ENCODE peak calls at places on chromosomes 12 and 14, in five cellular contexts. One of them, this sample, is unnamed. For H3K27me3, the result is how much of the 10 kb centered on the place peaks cover.

GRCh38 chr12:75390899-75391538 is at the start of gene GLIPR1L2:
- DNase-seq in tibial nerve: peak
- DNase-seq in brain microvascular endothelial cell: peak
- DNase-seq in AG04450: peak
- DNase-seq in neuronal stem cell: peak
- DNase-seq in this sample: peak

GRCh38 chr12:29610473-29611174 is 113.1 kb upstream of the OVCH1 start:
- DNase-seq in neuronal stem cell: no peak
- DNase-seq in AG04450: no peak
- DNase-seq in tibial nerve: no peak
- DNase-seq in brain microvascular endothelial cell: no peak
- DNase-seq in this sample: no peak

GRCh38 chr12:40959041-40959440 is 229.1 kb upstream of the PDZRN4 start:
- DNase-seq in brain microvascular endothelial cell: no peak
- DNase-seq in tibial nerve: no peak
- DNase-seq in neuronal stem cell: no peak
- DNase-seq in AG04450: peak
- DNase-seq in this sample: no peak

GRCh38 chr12:130754234-130755001 is 38.3 kb upstream of the RIMBP2 start:
- DNase-seq in AG04450: no peak
- DNase-seq in brain microvascular endothelial cell: no peak
- DNase-seq in tibial nerve: no peak
- DNase-seq in neuronal stem cell: no peak
- DNase-seq in this sample: no peak

GRCh38 chr14:77882098-77882497 is 82.2 kb downstream of the ADCK1 start:
- DNase-seq in tibial nerve: no peak
- DNase-seq in neuronal stem cell: no peak
- DNase-seq in brain microvascular endothelial cell: no peak
- DNase-seq in AG04450: no peak
- DNase-seq in this sample: no peak

GRCh38 chr14:89986475-89986874 is 30.7 kb downstream of the TDP1 start:
- DNase-seq in brain microvascular endothelial cell: no peak
- DNase-seq in tibial nerve: no peak
- DNase-seq in neuronal stem cell: no peak
- DNase-seq in AG04450: no peak
- DNase-seq in this sample: no peak

GRCh38 chr12:128075332-128075731 is 191.6 kb upstream of the TMEM132C start:
- DNase-seq in brain microvascular endothelial cell: no peak
- DNase-seq in tibial nerve: no peak
- DNase-seq in AG04450: no peak
- DNase-seq in neuronal stem cell: no peak
- DNase-seq in this sample: no peak

GRCh38 chr12:100476013-100476751 is 2.5 kb downstream of the NR1H4 start:
- DNase-seq in tibial nerve: no peak
- DNase-seq in AG04450: no peak
- DNase-seq in neuronal stem cell: no peak
- DNase-seq in brain microvascular endothelial cell: no peak
- DNase-seq in this sample: no peak

GRCh38 chr14:74691456-74691855 is 21.4 kb downstream of the AREL1 start:
- DNase-seq in neuronal stem cell: no peak
- DNase-seq in tibial nerve: no peak
- DNase-seq in AG04450: no peak
- DNase-seq in brain microvascular endothelial cell: no peak
- DNase-seq in this sample: no peak

GRCh38 chr14:75094896-75095295 is 25.5 kb downstream of the ZC2HC1C start:
- DNase-seq in brain microvascular endothelial cell: no peak
- DNase-seq in tibial nerve: no peak
- DNase-seq in AG04450: no peak
- DNase-seq in neuronal stem cell: no peak
- DNase-seq in this sample: no peak

GRCh38 chr12:20415013-20415412 is 46.7 kb downstream of the PDE3A start:
- DNase-seq in tibial nerve: no peak
- DNase-seq in AG04450: no peak
- DNase-seq in brain microvascular endothelial cell: peak
- DNase-seq in neuronal stem cell: no peak
- DNase-seq in this sample: no peak

GRCh38 chr14:104735830-104736642 is 12.0 kb downstream of the ADSS1 start:
- DNase-seq in AG04450: no peak
- DNase-seq in tibial nerve: peak
- DNase-seq in neuronal stem cell: no peak
- DNase-seq in brain microvascular endothelial cell: peak
- DNase-seq in this sample: no peak

GRCh38 chr14:61335876-61336275 is 14.5 kb downstream of the PRKCH start:
- DNase-seq in AG04450: no peak
- DNase-seq in brain microvascular endothelial cell: no peak
- DNase-seq in tibial nerve: no peak
- DNase-seq in neuronal stem cell: no peak
- DNase-seq in this sample: no peak

GRCh38 chr14:76753799-76754198 is 7.5 kb upstream of the VASH1 start:
- DNase-seq in tibial nerve: no peak
- DNase-seq in AG04450: no peak
- DNase-seq in brain microvascular endothelial cell: no peak
- DNase-seq in neuronal stem cell: no peak
- DNase-seq in this sample: no peak

GRCh38 chr12:109734219-109735000 is 20.8 kb downstream of the FAM222A start:
- DNase-seq in AG04450: no peak
- DNase-seq in brain microvascular endothelial cell: no peak
- DNase-seq in neuronal stem cell: no peak
- DNase-seq in tibial nerve: no peak
- DNase-seq in this sample: peak

GRCh38 chr14:50669441-50669986 is 1.4 kb upstream of the SAV1 start:
- DNase-seq in AG04450: no peak
- DNase-seq in tibial nerve: no peak
- DNase-seq in neuronal stem cell: peak
- DNase-seq in brain microvascular endothelial cell: no peak
- DNase-seq in this sample: no peak

GRCh38 chr12:110200124-110200417 is 75.9 kb downstream of the IFT81 start:
- DNase-seq in neuronal stem cell: no peak
- DNase-seq in AG04450: no peak
- DNase-seq in brain microvascular endothelial cell: no peak
- DNase-seq in tibial nerve: no peak
- DNase-seq in this sample: no peak

GRCh38 chr12:66678640-66679268 is at the start of gene GRIP1:
- DNase-seq in neuronal stem cell: peak
- DNase-seq in AG04450: no peak
- DNase-seq in tibial nerve: no peak
- DNase-seq in brain microvascular endothelial cell: no peak
- DNase-seq in this sample: no peak

GRCh38 chr12:4701383-4701782 is 18.8 kb upstream of the GALNT8 start:
- DNase-seq in neuronal stem cell: no peak
- DNase-seq in tibial nerve: no peak
- DNase-seq in AG04450: no peak
- DNase-seq in brain microvascular endothelial cell: no peak
- DNase-seq in this sample: no peak

GRCh38 chr14:76918751-76919421 is 92.7 kb downstream of the LRRC74A start:
- DNase-seq in brain microvascular endothelial cell: peak
- DNase-seq in neuronal stem cell: no peak
- DNase-seq in tibial nerve: peak
- DNase-seq in AG04450: peak
- DNase-seq in this sample: peak

GRCh38 chr14:57871487-57872080 is 5.7 kb upstream of the SLC35F4 start:
- DNase-seq in AG04450: peak
- DNase-seq in brain microvascular endothelial cell: peak
- DNase-seq in neuronal stem cell: peak
- DNase-seq in tibial nerve: no peak
- DNase-seq in this sample: no peak

GRCh38 chr14:103541944-103542544 is 13.0 kb downstream of the TRMT61A start:
- DNase-seq in AG04450: no peak
- DNase-seq in neuronal stem cell: no peak
- DNase-seq in brain microvascular endothelial cell: no peak
- DNase-seq in tibial nerve: no peak
- DNase-seq in this sample: no peak

GRCh38 chr14:103543140-103543539 is 14.1 kb downstream of the TRMT61A start:
- DNase-seq in brain microvascular endothelial cell: no peak
- DNase-seq in tibial nerve: no peak
- DNase-seq in neuronal stem cell: no peak
- DNase-seq in AG04450: no peak
- DNase-seq in this sample: no peak

GRCh38 chr14:103543721-103544626 is 15.0 kb downstream of the TRMT61A start:
- DNase-seq in tibial nerve: no peak
- DNase-seq in brain microvascular endothelial cell: no peak
- DNase-seq in AG04450: no peak
- DNase-seq in neuronal stem cell: no peak
- DNase-seq in this sample: no peak

GRCh38 chr14:103541494-103541943 is 12.5 kb downstream of the TRMT61A start:
- DNase-seq in tibial nerve: no peak
- DNase-seq in neuronal stem cell: no peak
- DNase-seq in AG04450: no peak
- DNase-seq in brain microvascular endothelial cell: no peak
- DNase-seq in this sample: no peak

DNA sequence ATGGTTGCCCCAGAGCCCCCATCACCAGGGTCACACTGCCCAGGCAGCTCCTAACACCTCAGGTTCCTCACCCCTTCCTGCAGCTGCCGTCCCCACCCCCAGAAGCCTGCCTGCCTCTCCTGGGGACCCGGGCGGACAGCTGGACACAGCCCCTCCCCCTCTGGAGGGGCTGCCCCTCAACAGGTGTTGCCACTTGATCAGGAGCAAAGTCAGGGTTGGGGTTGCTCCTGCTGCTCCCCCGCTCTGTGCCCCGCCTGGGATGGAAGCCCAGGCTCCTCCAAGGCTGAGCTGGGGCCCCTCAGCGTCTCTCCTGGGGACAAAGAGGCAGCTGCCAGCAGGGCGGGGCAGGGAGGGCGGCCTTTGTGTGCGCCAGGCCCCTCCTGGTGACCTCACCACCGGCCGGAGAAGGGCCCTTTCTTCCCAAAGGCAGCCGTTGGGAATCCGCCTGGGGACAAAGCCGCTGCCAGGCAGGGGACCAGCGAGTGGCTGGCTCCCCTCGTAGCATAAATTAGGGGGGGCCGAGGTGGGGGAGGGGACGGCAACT is 13.6 kb downstream of the TRMT61A start:
- DNase-seq in AG04450: no peak
- DNase-seq in brain microvascular endothelial cell: no peak
- DNase-seq in neuronal stem cell: peak
- DNase-seq in tibial nerve: no peak
- DNase-seq in this sample: no peak
- H3K4me3 ChIP-seq in AG04450: no peak
- H3K4me3 ChIP-seq in brain microvascular endothelial cell: no peak
- H3K4me3 ChIP-seq in neuronal stem cell: peak
- H3K4me3 ChIP-seq in tibial nerve: no peak
- H3K4me3 ChIP-seq in this sample: no peak

GRCh38 chr12:49890096-49890461 is 13.6 kb downstream of the FAIM2 start:
- DNase-seq in tibial nerve: no peak
- DNase-seq in brain microvascular endothelial cell: no peak
- DNase-seq in neuronal stem cell: no peak
- DNase-seq in AG04450: no peak
- DNase-seq in this sample: peak

GRCh38 chr12:49887536-49888401 is 15.9 kb downstream of the FAIM2 start:
- DNase-seq in neuronal stem cell: no peak
- DNase-seq in brain microvascular endothelial cell: no peak
- DNase-seq in AG04450: no peak
- DNase-seq in tibial nerve: no peak
- DNase-seq in this sample: peak

GRCh38 chr12:49891012-49891411 is 12.7 kb downstream of the FAIM2 start:
- DNase-seq in brain microvascular endothelial cell: no peak
- DNase-seq in tibial nerve: no peak
- DNase-seq in neuronal stem cell: no peak
- DNase-seq in AG04450: no peak
- DNase-seq in this sample: peak

GRCh38 chr12:49888461-49889151 is 15.1 kb downstream of the FAIM2 start:
- DNase-seq in AG04450: no peak
- DNase-seq in neuronal stem cell: no peak
- DNase-seq in brain microvascular endothelial cell: no peak
- DNase-seq in tibial nerve: no peak
- DNase-seq in this sample: no peak

GRCh38 chr12:49889361-49890095 is 14.2 kb downstream of the FAIM2 start:
- DNase-seq in AG04450: no peak
- DNase-seq in neuronal stem cell: no peak
- DNase-seq in brain microvascular endothelial cell: no peak
- DNase-seq in tibial nerve: no peak
- DNase-seq in this sample: no peak
- H3K27me3 ChIP-seq in AG04450: half or more
- H3K27me3 ChIP-seq in neuronal stem cell: under half
- H3K27me3 ChIP-seq in brain microvascular endothelial cell: under half
- H3K27me3 ChIP-seq in tibial nerve: under half
- H3K27me3 ChIP-seq in this sample: under half

DNA sequence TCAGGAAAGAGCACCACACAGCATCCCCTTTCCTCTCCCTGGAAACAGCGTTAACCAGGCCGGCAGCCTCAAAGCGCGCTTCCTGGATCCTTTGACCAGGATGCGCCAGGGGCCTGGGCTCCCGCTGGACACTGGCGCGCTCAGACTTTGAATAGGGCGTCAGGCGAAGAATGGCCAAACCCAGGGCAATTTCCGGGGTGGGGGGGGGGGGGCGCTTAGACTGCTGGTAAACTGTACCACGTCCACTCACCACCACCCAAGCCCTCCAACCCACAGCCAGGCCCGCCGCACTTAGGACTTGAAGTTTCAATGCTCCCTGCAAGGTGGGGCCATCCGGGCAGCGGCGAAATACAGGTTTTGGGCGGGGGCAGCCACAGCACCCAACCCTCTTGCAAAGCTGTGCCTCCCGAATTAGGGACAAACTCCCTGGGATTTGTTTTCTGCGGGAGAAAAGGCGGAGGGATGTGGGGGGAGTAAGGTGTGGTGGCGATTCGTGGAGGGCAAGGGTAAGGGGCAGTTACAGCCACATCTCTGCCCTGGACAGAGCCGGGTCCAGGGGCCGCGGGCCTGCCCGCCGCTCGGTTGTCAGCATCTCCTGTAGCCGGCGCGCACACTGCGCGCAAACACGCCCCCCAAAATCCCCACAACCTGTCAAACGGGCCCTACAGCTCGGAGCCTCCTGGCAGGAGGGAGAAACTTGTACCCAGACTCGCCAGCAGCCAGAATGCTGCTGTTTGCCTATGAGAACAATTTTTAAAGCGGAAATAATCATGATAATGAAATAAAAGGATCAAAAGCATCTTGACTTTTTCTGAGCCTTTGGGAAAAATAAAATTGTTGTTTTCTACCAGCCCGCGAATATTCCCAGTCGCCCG is 958 bp downstream of the RTN1 start:
- DNase-seq in neuronal stem cell: no peak
- DNase-seq in AG04450: no peak
- DNase-seq in brain microvascular endothelial cell: no peak
- DNase-seq in tibial nerve: no peak
- DNase-seq in this sample: no peak
- H3K27ac ChIP-seq in neuronal stem cell: no peak
- H3K27ac ChIP-seq in AG04450: no peak
- H3K27ac ChIP-seq in brain microvascular endothelial cell: no peak
- H3K27ac ChIP-seq in tibial nerve: no peak
- H3K27ac ChIP-seq in this sample: no peak

DNA sequence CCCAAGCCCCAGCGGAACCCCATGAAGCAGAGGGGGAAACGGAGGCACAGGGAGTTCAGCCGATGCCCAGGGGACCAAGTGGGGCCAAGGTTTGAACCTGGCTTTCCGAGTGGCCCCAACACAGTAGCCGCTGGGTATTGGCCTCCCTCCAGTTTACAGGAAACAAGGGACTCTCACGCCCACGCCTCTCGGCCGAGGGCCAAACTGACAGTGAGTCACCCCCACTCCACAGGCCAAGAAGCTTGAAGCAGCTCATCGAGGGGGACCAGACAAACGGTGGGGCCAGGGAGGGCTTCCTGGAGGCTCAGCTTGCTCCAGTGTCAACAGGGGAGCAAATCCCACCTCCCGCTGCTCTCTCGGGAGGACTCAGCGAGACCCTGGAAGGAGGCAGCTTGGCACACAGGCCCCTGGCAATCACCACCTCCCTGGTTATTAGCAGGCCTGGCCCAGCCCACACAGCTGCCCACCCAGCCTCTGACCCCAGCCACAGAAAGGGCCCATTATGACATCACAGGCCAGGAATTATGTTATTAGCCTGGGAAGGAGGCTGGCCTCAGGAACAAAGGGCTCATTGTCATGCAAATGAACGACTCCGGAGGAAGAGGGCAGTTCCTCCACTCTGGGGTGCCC is 54.6 kb downstream of the NCOR2 start:
- DNase-seq in tibial nerve: peak
- DNase-seq in AG04450: peak
- DNase-seq in brain microvascular endothelial cell: peak
- DNase-seq in neuronal stem cell: peak
- DNase-seq in this sample: peak
- H3K4me3 ChIP-seq in tibial nerve: no peak
- H3K4me3 ChIP-seq in AG04450: no peak
- H3K4me3 ChIP-seq in brain microvascular endothelial cell: no peak
- H3K4me3 ChIP-seq in neuronal stem cell: no peak
- H3K4me3 ChIP-seq in this sample: no peak

This sample was measured in RWPE2.